ENCODE peak calls at places on chromosome 3, in eight cellular contexts. N is SK-N-SH, Q is OCI-LY7, P is HCT116, K is MM.1S, M is GM23338, O is PC-9, A is hepatocyte. Y is an unnamed sample.

GRCh38 chr3:61354604-61355003 is 103.4 kb upstream of the FHIT start:
- DNase-seq in N (no peak), Q (no peak), P (no peak), K (peak; percentile 83), M (no peak), O (no peak), A (no peak), Y (no peak)

GRCh38 chr3:112032377-112032776 is 2.2 kb upstream of the TMPRSS7 start:
- DNase-seq in N (no peak), Q (no peak), P (no peak), K (no peak), M (no peak), O (no peak), A (no peak), Y (no peak)

GRCh38 chr3:55579499-55579898 is 92.4 kb upstream of the WNT5A start:
- DNase-seq in N (no peak), Q (no peak), P (no peak), K (no peak), M (no peak), O (no peak), A (no peak), Y (no peak)

GRCh38 chr3:99901200-99901926 is 83.7 kb downstream of the CMSS1 start:
- DNase-seq in N (no peak), Q (no peak), P (peak; percentile 77), K (no peak), M (no peak), O (peak; percentile 55), A (peak; percentile 33), Y (peak; percentile 98)

GRCh38 chr3:123629747-123630047 is 44.8 kb upstream of the HACD2 start:
- DNase-seq in N (no peak), Q (no peak), P (no peak), K (no peak), M (peak; percentile 64), O (no peak), A (no peak), Y (no peak)

GRCh38 chr3:46367811-46368210 is 2.9 kb upstream of the CCR5 start:
- DNase-seq in N (no peak), Q (no peak), P (no peak), K (no peak), M (no peak), O (no peak), A (peak; percentile 38), Y (no peak)

GRCh38 chr3:101836907-101837598 is 12.3 kb upstream of the NFKBIZ start:
- DNase-seq in N (no peak), Q (no peak), P (no peak), K (no peak), M (no peak), O (no peak), A (no peak), Y (peak; percentile 67)

GRCh38 chr3:120244834-120245225 is 40.2 kb downstream of the GPR156 start:
- DNase-seq in N (no peak), Q (no peak), P (no peak), K (no peak), M (no peak), O (no peak), A (peak; percentile 12), Y (no peak)

GRCh38 chr3:25465266-25465860 is 37.3 kb downstream of the RARB start:
- DNase-seq in N (no peak), Q (no peak), P (no peak), K (no peak), M (no peak), O (no peak), A (no peak), Y (no peak)

GRCh38 chr3:71395927-71396695 is 187.4 kb downstream of the FOXP1 start:
- DNase-seq in N (no peak), Q (no peak), P (no peak), K (no peak), M (no peak), O (no peak), A (no peak), Y (peak; percentile 16)

GRCh38 chr3:122021811-122022401 is at the start of gene ILDR1:
- DNase-seq in N (peak; percentile 35), Q (peak; percentile 78), P (peak; percentile 26), K (peak; percentile 80), M (peak; percentile 74), O (peak; percentile 85), A (peak; percentile 74), Y (peak; percentile 79)

GRCh38 chr3:41169038-41169437 is 30.3 kb upstream of the CTNNB1 start:
- DNase-seq in N (no peak), Q (no peak), P (no peak), K (no peak), M (no peak), O (no peak), A (peak; percentile 18), Y (no peak)

GRCh38 chr3:180679178-180680096 is at the start of gene CCDC39:
- DNase-seq in N (peak; percentile 77), Q (peak; percentile 77), P (peak; percentile 23), K (peak; percentile 96), M (peak; percentile 93), O (peak; percentile 81), A (peak; percentile 84), Y (peak; percentile 88)

GRCh38 chr3:122982202-122983185 is 45.1 kb downstream of the SEMA5B start:
- DNase-seq in N (no peak), Q (no peak), P (no peak), K (no peak), M (peak; percentile 60), O (no peak), A (no peak), Y (no peak)

GRCh38 chr3:155664922-155665695 is 79.8 kb downstream of the PLCH1 start:
- DNase-seq in N (no peak), Q (no peak), P (peak; percentile 38), K (no peak), M (peak; percentile 20), O (peak; percentile 50), A (peak; percentile 57), Y (peak; percentile 88)

GRCh38 chr3:46464326-46465195 is at the start of gene LTF:
- DNase-seq in N (no peak), Q (no peak), P (no peak), K (no peak), M (peak; percentile 56), O (no peak), A (no peak), Y (no peak)

GRCh38 chr3:41265011-41265545 is 65.8 kb downstream of the CTNNB1 start:
- DNase-seq in N (no peak), Q (no peak), P (peak; percentile 36), K (no peak), M (no peak), O (peak; percentile 42), A (no peak), Y (peak; percentile 47)

GRCh38 chr3:134427400-134428111 is 53.3 kb upstream of the AMOTL2 start:
- DNase-seq in N (peak; percentile 20), Q (no peak), P (peak; percentile 93), K (no peak), M (no peak), O (peak; percentile 93), A (peak; percentile 67), Y (peak; percentile 95)

GRCh38 chr3:125054436-125055164 is 1.2 kb downstream of the HEG1 start:
- DNase-seq in N (peak; percentile 61), Q (peak; percentile 21), P (no peak), K (peak; percentile 67), M (peak; percentile 52), O (no peak), A (peak; percentile 52), Y (peak; percentile 38)

GRCh38 chr3:99637381-99638111 is 848 bp upstream of the COL8A1 start:
- DNase-seq in N (peak; percentile 3), Q (no peak), P (no peak), K (no peak), M (peak; percentile 36), O (peak; percentile 37), A (no peak), Y (peak; percentile 80)

GRCh38 chr3:9649791-9650521 is 651 bp downstream of the MTMR14 start:
- DNase-seq in N (peak; percentile 17), Q (peak; percentile 60), P (no peak), K (no peak), M (peak; percentile 16), O (no peak), A (no peak), Y (no peak)

GRCh38 chr3:39750677-39751076 is 58.7 kb upstream of the MYRIP start:
- DNase-seq in N (no peak), Q (no peak), P (no peak), K (no peak), M (peak; percentile 1), O (no peak), A (no peak), Y (no peak)

GRCh38 chr3:42658091-42658770 is 4.7 kb downstream of the ZBTB47 start:
- DNase-seq in N (no peak), Q (no peak), P (no peak), K (no peak), M (no peak), O (no peak), A (no peak), Y (no peak)

GRCh38 chr3:107621465-107621864 is 98.7 kb downstream of the BBX start:
- DNase-seq in N (no peak), Q (no peak), P (no peak), K (no peak), M (no peak), O (no peak), A (no peak), Y (no peak)

GRCh38 chr3:62873672-62874397 is 1.4 kb downstream of the CADPS start:
- DNase-seq in N (peak; percentile 81), Q (peak; percentile 92), P (no peak), K (peak; percentile 81), M (peak; percentile 92), O (no peak), A (peak; percentile 67), Y (no peak)

GRCh38 chr3:32421991-32422859 is 30.6 kb downstream of the CMTM7 start:
- DNase-seq in N (peak; percentile 43), Q (no peak), P (peak; percentile 81), K (no peak), M (no peak), O (peak; percentile 96), A (no peak), Y (peak; percentile 98)

GRCh38 chr3:197522183-197522715 is 33.5 kb downstream of the BDH1 start:
- DNase-seq in N (no peak), Q (no peak), P (no peak), K (no peak), M (no peak), O (no peak), A (no peak), Y (no peak)

GRCh38 chr3:189195302-189195701 is 23.5 kb downstream of the TPRG1 start:
- DNase-seq in N (no peak), Q (peak; percentile 9), P (no peak), K (no peak), M (peak; percentile 49), O (no peak), A (no peak), Y (no peak)
- H3K9me2 ChIP-seq in N (no peaks in the 10 kb centered on the region), Q (no peaks in the 10 kb centered on the region), P (no peaks in the 10 kb centered on the region), K (no peaks in the 10 kb centered on the region), M (peaks cover 4% of the 10 kb centered on the region), O (no peaks in the 10 kb centered on the region), A (no peaks in the 10 kb centered on the region), Y (no peaks in the 10 kb centered on the region)

GRCh38 chr3:85304360-85304964 is 345.7 kb downstream of the CADM2 start:
- DNase-seq in N (peak; percentile 3), Q (no peak), P (no peak), K (no peak), M (peak; percentile 21), O (no peak), A (peak; percentile 8), Y (peak; percentile 70)
- TF ChIP-seq CTCF in N (peak; percentile 56), Q (peak; percentile 33), P (no peak), K (no peak), M (peak; percentile 39), O (peak; percentile 66), A (peak; percentile 42), Y (peak; percentile 77)

GRCh38 chr3:65551945-65552344 is 486.8 kb downstream of the MAGI1 start:
- DNase-seq in N (no peak), Q (no peak), P (no peak), K (no peak), M (no peak), O (no peak), A (no peak), Y (no peak)
- H3K9me2 ChIP-seq in N (no peaks in the 10 kb centered on the region), Q (no peaks in the 10 kb centered on the region), P (no peaks in the 10 kb centered on the region), K (no peaks in the 10 kb centered on the region), M (no peaks in the 10 kb centered on the region), O (no peaks in the 10 kb centered on the region), A (no peaks in the 10 kb centered on the region), Y (no peaks in the 10 kb centered on the region)

GRCh38 chr3:129314757-129315385 is 36.2 kb downstream of the HMCES start:
- DNase-seq in N (peak; percentile 96), Q (peak; percentile 91), P (peak; percentile 51), K (peak; percentile 91), M (peak; percentile 98), O (peak; percentile 90), A (peak; percentile 93), Y (peak; percentile 79)
- TF ChIP-seq CTCF in N (peak; percentile 35), Q (peak; percentile 57), P (no peak), K (peak; percentile 25), M (peak; percentile 52), O (no peak), A (peak; percentile 16), Y (no peak)